ENCODE peak calls at places on chromosomes 11 and 22, in seven cellular contexts. One of them, this sample, is unnamed.

GRCh38 chr11:121451982-121452608 is at the start of gene SORL1:
- DNase-seq in kidney epithelial cell: no peak
- DNase-seq in frontal cortex: peak; percentile 78
- DNase-seq in NCI-H510A: peak; percentile 3
- DNase-seq in GM03348: peak; percentile 91
- DNase-seq in glutamatergic neuron: peak; percentile 86
- DNase-seq in coronary artery: peak; percentile 83
- DNase-seq in this sample: peak; percentile 80

GRCh38 chr11:128553662-128554392 is 33.5 kb downstream of the ETS1 start:
- DNase-seq in kidney epithelial cell: no peak
- DNase-seq in frontal cortex: peak; percentile 40
- DNase-seq in NCI-H510A: no peak
- DNase-seq in GM03348: no peak
- DNase-seq in glutamatergic neuron: no peak
- DNase-seq in coronary artery: no peak
- DNase-seq in this sample: no peak

GRCh38 chr22:41915035-41915782 is at the start of gene SHISA8:
- DNase-seq in kidney epithelial cell: no peak
- DNase-seq in frontal cortex: peak; percentile 71
- DNase-seq in NCI-H510A: no peak
- DNase-seq in GM03348: peak; percentile 69
- DNase-seq in glutamatergic neuron: peak; percentile 68
- DNase-seq in coronary artery: no peak
- DNase-seq in this sample: peak; percentile 37

GRCh38 chr22:41022470-41023298 is 69.7 kb upstream of the EP300 start:
- DNase-seq in kidney epithelial cell: no peak
- DNase-seq in frontal cortex: peak; percentile 83
- DNase-seq in NCI-H510A: peak; percentile 74
- DNase-seq in GM03348: peak; percentile 92
- DNase-seq in glutamatergic neuron: peak; percentile 96
- DNase-seq in coronary artery: peak; percentile 94
- DNase-seq in this sample: peak; percentile 92

GRCh38 chr11:122101625-122102291 is 14.3 kb downstream of the BLID start:
- DNase-seq in kidney epithelial cell: peak; percentile 32
- DNase-seq in frontal cortex: peak; percentile 32
- DNase-seq in NCI-H510A: no peak
- DNase-seq in GM03348: peak; percentile 62
- DNase-seq in glutamatergic neuron: peak; percentile 45
- DNase-seq in coronary artery: peak; percentile 90
- DNase-seq in this sample: peak; percentile 19

GRCh38 chr11:66639066-66639813 is 737 bp downstream of the RBM4 start:
- DNase-seq in kidney epithelial cell: no peak
- DNase-seq in frontal cortex: no peak
- DNase-seq in NCI-H510A: no peak
- DNase-seq in GM03348: peak; percentile 32
- DNase-seq in glutamatergic neuron: no peak
- DNase-seq in coronary artery: no peak
- DNase-seq in this sample: no peak

GRCh38 chr22:25930083-25930482 is 188.1 kb downstream of the MYO18B start:
- DNase-seq in kidney epithelial cell: no peak
- DNase-seq in frontal cortex: no peak
- DNase-seq in NCI-H510A: no peak
- DNase-seq in GM03348: no peak
- DNase-seq in glutamatergic neuron: no peak
- DNase-seq in coronary artery: no peak
- DNase-seq in this sample: no peak

GRCh38 chr22:50081426-50082196 is 3.6 kb downstream of the MLC1 start:
- DNase-seq in kidney epithelial cell: no peak
- DNase-seq in frontal cortex: no peak
- DNase-seq in NCI-H510A: no peak
- DNase-seq in GM03348: no peak
- DNase-seq in glutamatergic neuron: no peak
- DNase-seq in coronary artery: no peak
- DNase-seq in this sample: no peak

GRCh38 chr11:34427171-34427805 is 11.4 kb upstream of the CAT start:
- DNase-seq in kidney epithelial cell: peak; percentile 93
- DNase-seq in frontal cortex: no peak
- DNase-seq in NCI-H510A: no peak
- DNase-seq in GM03348: peak; percentile 68
- DNase-seq in glutamatergic neuron: no peak
- DNase-seq in coronary artery: no peak
- DNase-seq in this sample: no peak

GRCh38 chr22:40410272-40410671 is 39.9 kb downstream of the SGSM3 start:
- DNase-seq in kidney epithelial cell: no peak
- DNase-seq in frontal cortex: no peak
- DNase-seq in NCI-H510A: no peak
- DNase-seq in GM03348: no peak
- DNase-seq in glutamatergic neuron: no peak
- DNase-seq in coronary artery: no peak
- DNase-seq in this sample: no peak

GRCh38 chr22:19631899-19632670 is 82.2 kb upstream of the SEPTIN5 start:
- DNase-seq in kidney epithelial cell: no peak
- DNase-seq in frontal cortex: no peak
- DNase-seq in NCI-H510A: no peak
- DNase-seq in GM03348: peak; percentile 63
- DNase-seq in glutamatergic neuron: no peak
- DNase-seq in coronary artery: peak; percentile 56
- DNase-seq in this sample: no peak

GRCh38 chr11:14065692-14066091 is 103.2 kb downstream of the SPON1 start:
- DNase-seq in kidney epithelial cell: no peak
- DNase-seq in frontal cortex: no peak
- DNase-seq in NCI-H510A: no peak
- DNase-seq in GM03348: no peak
- DNase-seq in glutamatergic neuron: no peak
- DNase-seq in coronary artery: no peak
- DNase-seq in this sample: no peak

GRCh38 chr22:40721266-40721665 is 42.0 kb downstream of the MCHR1 start:
- DNase-seq in kidney epithelial cell: no peak
- DNase-seq in frontal cortex: no peak
- DNase-seq in NCI-H510A: peak; percentile 44
- DNase-seq in GM03348: no peak
- DNase-seq in glutamatergic neuron: peak; percentile 56
- DNase-seq in coronary artery: no peak
- DNase-seq in this sample: no peak

GRCh38 chr11:1049911-1050580 is 13.5 kb upstream of the MUC6 start:
- DNase-seq in kidney epithelial cell: no peak
- DNase-seq in frontal cortex: no peak
- DNase-seq in NCI-H510A: no peak
- DNase-seq in GM03348: no peak
- DNase-seq in glutamatergic neuron: peak; percentile 16
- DNase-seq in coronary artery: no peak
- DNase-seq in this sample: no peak

GRCh38 chr11:2548596-2548995 is 103.8 kb downstream of the KCNQ1 start:
- DNase-seq in kidney epithelial cell: no peak
- DNase-seq in frontal cortex: no peak
- DNase-seq in NCI-H510A: no peak
- DNase-seq in GM03348: no peak
- DNase-seq in glutamatergic neuron: peak; percentile 4
- DNase-seq in coronary artery: no peak
- DNase-seq in this sample: no peak

GRCh38 chr22:39431821-39432251 is 25.0 kb upstream of the MGAT3 start:
- DNase-seq in kidney epithelial cell: no peak
- DNase-seq in frontal cortex: no peak
- DNase-seq in NCI-H510A: no peak
- DNase-seq in GM03348: no peak
- DNase-seq in glutamatergic neuron: no peak
- DNase-seq in coronary artery: no peak
- DNase-seq in this sample: no peak

GRCh38 chr11:26947379-26947844 is 46.5 kb upstream of the FIBIN start:
- DNase-seq in kidney epithelial cell: peak; percentile 21
- DNase-seq in frontal cortex: no peak
- DNase-seq in NCI-H510A: no peak
- DNase-seq in GM03348: peak; percentile 78
- DNase-seq in glutamatergic neuron: no peak
- DNase-seq in coronary artery: peak; percentile 86
- DNase-seq in this sample: no peak

GRCh38 chr11:76980196-76980595 is 54.0 kb upstream of the B3GNT6 start:
- DNase-seq in kidney epithelial cell: no peak
- DNase-seq in frontal cortex: no peak
- DNase-seq in NCI-H510A: no peak
- DNase-seq in GM03348: no peak
- DNase-seq in glutamatergic neuron: no peak
- DNase-seq in coronary artery: no peak
- DNase-seq in this sample: no peak

GRCh38 chr11:32196137-32196536 is 105.3 kb downstream of the RCN1 start:
- DNase-seq in kidney epithelial cell: no peak
- DNase-seq in frontal cortex: no peak
- DNase-seq in NCI-H510A: no peak
- DNase-seq in GM03348: no peak
- DNase-seq in glutamatergic neuron: no peak
- DNase-seq in coronary artery: no peak
- DNase-seq in this sample: no peak

GRCh38 chr11:17735823-17736772 is 1.5 kb downstream of the KCNC1 start:
- DNase-seq in kidney epithelial cell: no peak
- DNase-seq in frontal cortex: no peak
- DNase-seq in NCI-H510A: no peak
- DNase-seq in GM03348: no peak
- DNase-seq in glutamatergic neuron: peak; percentile 63
- DNase-seq in coronary artery: no peak
- DNase-seq in this sample: no peak

GRCh38 chr11:134669796-134670195 is 257.8 kb upstream of the B3GAT1 start:
- DNase-seq in kidney epithelial cell: no peak
- DNase-seq in frontal cortex: no peak
- DNase-seq in NCI-H510A: no peak
- DNase-seq in GM03348: no peak
- DNase-seq in glutamatergic neuron: no peak
- DNase-seq in coronary artery: no peak
- DNase-seq in this sample: no peak

GRCh38 chr11:46133119-46133518 is 11.9 kb upstream of the PHF21A start:
- DNase-seq in kidney epithelial cell: no peak
- DNase-seq in frontal cortex: no peak
- DNase-seq in NCI-H510A: no peak
- DNase-seq in GM03348: no peak
- DNase-seq in glutamatergic neuron: no peak
- DNase-seq in coronary artery: no peak
- DNase-seq in this sample: no peak

GRCh38 chr11:36333897-36334296 is 37.8 kb downstream of the PRR5L start:
- DNase-seq in kidney epithelial cell: no peak
- DNase-seq in frontal cortex: no peak
- DNase-seq in NCI-H510A: no peak
- DNase-seq in GM03348: peak; percentile 31
- DNase-seq in glutamatergic neuron: no peak
- DNase-seq in coronary artery: no peak
- DNase-seq in this sample: no peak

GRCh38 chr11:6733326-6734030 is 38.3 kb downstream of the OR2AG2 start:
- DNase-seq in kidney epithelial cell: no peak
- DNase-seq in frontal cortex: no peak
- DNase-seq in NCI-H510A: no peak
- DNase-seq in GM03348: no peak
- DNase-seq in glutamatergic neuron: no peak
- DNase-seq in coronary artery: no peak
- DNase-seq in this sample: no peak

GRCh38 chr11:56234155-56234554 is at the start of gene OR5T2:
- DNase-seq in kidney epithelial cell: no peak
- DNase-seq in frontal cortex: no peak
- DNase-seq in NCI-H510A: no peak
- DNase-seq in GM03348: no peak
- DNase-seq in glutamatergic neuron: no peak
- DNase-seq in coronary artery: no peak
- DNase-seq in this sample: no peak

GRCh38 chr11:8055836-8056526 is 25.0 kb upstream of the TUB start:
- DNase-seq in kidney epithelial cell: no peak
- DNase-seq in frontal cortex: no peak
- DNase-seq in NCI-H510A: no peak
- DNase-seq in GM03348: no peak
- DNase-seq in glutamatergic neuron: no peak
- DNase-seq in coronary artery: no peak
- DNase-seq in this sample: no peak

GRCh38 chr22:19722915-19723164 is 499 bp upstream of the GP1BB start:
- DNase-seq in kidney epithelial cell: no peak
- DNase-seq in frontal cortex: no peak
- DNase-seq in NCI-H510A: no peak
- DNase-seq in GM03348: no peak
- DNase-seq in glutamatergic neuron: no peak
- DNase-seq in coronary artery: no peak
- DNase-seq in this sample: no peak

GRCh38 chr11:32312865-32313403 is 122.4 kb downstream of the WT1 start:
- DNase-seq in kidney epithelial cell: no peak
- DNase-seq in frontal cortex: peak; percentile 22
- DNase-seq in NCI-H510A: no peak
- DNase-seq in GM03348: peak; percentile 81
- DNase-seq in glutamatergic neuron: peak; percentile 26
- DNase-seq in coronary artery: no peak
- DNase-seq in this sample: no peak

GRCh38 chr22:40400173-40400572 is 29.8 kb downstream of the SGSM3 start:
- DNase-seq in kidney epithelial cell: no peak
- DNase-seq in frontal cortex: no peak
- DNase-seq in NCI-H510A: no peak
- DNase-seq in GM03348: no peak
- DNase-seq in glutamatergic neuron: no peak
- DNase-seq in coronary artery: no peak
- DNase-seq in this sample: no peak

GRCh38 chr11:2084721-2085120 is 54.5 kb downstream of the IGF2 start:
- DNase-seq in kidney epithelial cell: no peak
- DNase-seq in frontal cortex: no peak
- DNase-seq in NCI-H510A: no peak
- DNase-seq in GM03348: peak; percentile 2
- DNase-seq in glutamatergic neuron: no peak
- DNase-seq in coronary artery: no peak
- DNase-seq in this sample: no peak

GRCh38 chr22:35140879-35141745 is 75.2 kb downstream of the ISX start:
- DNase-seq in kidney epithelial cell: no peak
- DNase-seq in frontal cortex: no peak
- DNase-seq in NCI-H510A: no peak
- DNase-seq in GM03348: no peak
- DNase-seq in glutamatergic neuron: no peak
- DNase-seq in coronary artery: no peak
- DNase-seq in this sample: no peak

This sample was measured in progenitor cell of endocrine pancreas.